ENCODE peak calls at places on chromosomes 1 and 21, in six cellular contexts. C is DMS53, V is AG09309, T is hepatic stellate cell, Q is midbrain, N is hypothalamus. Z is an unnamed sample.

GRCh38 chr1:68384872-68385390 is 64.8 kb downstream of the RPE65 start:
- DNase-seq in C (no peak), V (peak), N (no peak), T (no peak), Q (no peak), Z (peak)

GRCh38 chr1:228271701-228272251 is 63.9 kb downstream of the OBSCN start:
- DNase-seq in T (no peak), C (no peak), V (no peak), N (no peak), Q (no peak), Z (no peak)

GRCh38 chr21:40671721-40672120 is 175.2 kb downstream of the DSCAM start:
- DNase-seq in N (no peak), C (no peak), V (no peak), Q (no peak), T (no peak), Z (no peak)

GRCh38 chr1:27562021-27562420 is 41.9 kb downstream of the AHDC1 start:
- DNase-seq in T (no peak), N (no peak), C (no peak), V (no peak), Q (no peak), Z (no peak)

GRCh38 chr1:226549937-226550670 is 1.5 kb downstream of the STUM start:
- DNase-seq in N (no peak), T (no peak), Q (peak), V (no peak), C (peak), Z (no peak)

GRCh38 chr21:28731700-28732321 is 260.9 kb downstream of the LTN1 start:
- DNase-seq in C (no peak), Q (no peak), V (no peak), T (no peak), N (no peak), Z (no peak)

GRCh38 chr1:154430903-154431302 is 25.8 kb downstream of the IL6R start:
- DNase-seq in N (no peak), C (no peak), V (no peak), Q (no peak), T (no peak), Z (no peak)

GRCh38 chr21:25329227-25329626 is 278.1 kb downstream of the MRPL39 start:
- DNase-seq in V (peak), N (no peak), T (peak), C (no peak), Q (no peak), Z (no peak)

GRCh38 chr1:154154534-154155181 is at the start of gene NUP210L:
- DNase-seq in Q (no peak), C (peak), T (peak), N (no peak), V (no peak), Z (peak)

GRCh38 chr1:197519741-197520334 is 251.8 kb downstream of the CRB1 start:
- DNase-seq in T (no peak), C (peak), Q (no peak), N (no peak), V (no peak), Z (no peak)

GRCh38 chr1:94144836-94145235 is 23.9 kb upstream of the ABCA4 start:
- DNase-seq in V (no peak), N (no peak), Q (no peak), C (no peak), T (no peak), Z (no peak)

GRCh38 chr1:227998374-227999055 is 8.3 kb upstream of the WNT3A start:
- DNase-seq in N (no peak), Q (no peak), T (no peak), C (no peak), V (no peak), Z (no peak)

GRCh38 chr1:109643385-109644230 is 12.3 kb upstream of the GSTM4 start:
- DNase-seq in N (no peak), C (peak), V (no peak), Q (peak), T (peak), Z (peak)

GRCh38 chr1:232452137-232452536 is 177.8 kb downstream of the SIPA1L2 start:
- DNase-seq in N (no peak), V (no peak), Q (no peak), T (no peak), C (no peak), Z (no peak)

GRCh38 chr1:226002667-226003501 is 3.7 kb upstream of the SDE2 start:
- DNase-seq in T (peak), C (peak), V (no peak), Q (no peak), N (no peak), Z (peak)

GRCh38 chr1:17020502-17020901 is 8.8 kb upstream of the ATP13A2 start:
- DNase-seq in Q (no peak), T (no peak), N (no peak), V (peak), C (no peak), Z (no peak)

GRCh38 chr21:42695324-42696025 is 42.1 kb downstream of the PDE9A start:
- DNase-seq in N (no peak), V (no peak), C (no peak), T (no peak), Q (peak), Z (no peak)

GRCh38 chr1:27403065-27403726 is 10.8 kb downstream of the GPR3 start:
- DNase-seq in V (no peak), N (no peak), Q (peak), C (no peak), T (peak), Z (no peak)